ENCODE peak calls at places on chromosomes 2 and 18, in four cellular contexts. One of them, this sample, is unnamed.

GRCh38 chr2:58428286-58428552 is 187.1 kb upstream of the FANCL start:
- DNase-seq in K562: no peak
- DNase-seq in HepG2: no peak
- DNase-seq in SK-N-SH: no peak
- DNase-seq in this sample: no peak

GRCh38 chr2:156343940-156344301 is 11.4 kb upstream of the NR4A2 start:
- DNase-seq in K562: peak
- DNase-seq in HepG2: no peak
- DNase-seq in SK-N-SH: no peak
- DNase-seq in this sample: no peak

GRCh38 chr18:53553030-53553429 is 671.4 kb downstream of the MBD2 start:
- DNase-seq in K562: no peak
- DNase-seq in HepG2: no peak
- DNase-seq in SK-N-SH: no peak
- DNase-seq in this sample: no peak

GRCh38 chr2:61722311-61722710 is 131.5 kb downstream of the FAM161A start:
- DNase-seq in K562: no peak
- DNase-seq in HepG2: no peak
- DNase-seq in SK-N-SH: no peak
- DNase-seq in this sample: no peak

GRCh38 chr2:68764781-68765385 is 30.3 kb downstream of the ARHGAP25 start:
- DNase-seq in K562: no peak
- DNase-seq in HepG2: no peak
- DNase-seq in SK-N-SH: no peak
- DNase-seq in this sample: no peak

GRCh38 chr2:81481994-81482368 is 1177.4 kb upstream of the LRRTM1 start:
- DNase-seq in K562: peak
- DNase-seq in HepG2: no peak
- DNase-seq in SK-N-SH: peak
- DNase-seq in this sample: no peak

GRCh38 chr2:7083580-7084509 is 166.6 kb downstream of the RNF144A start:
- DNase-seq in K562: peak
- DNase-seq in HepG2: peak
- DNase-seq in SK-N-SH: no peak
- DNase-seq in this sample: peak

GRCh38 chr2:168436840-168437239 is 19.2 kb upstream of the CERS6 start:
- DNase-seq in K562: no peak
- DNase-seq in HepG2: no peak
- DNase-seq in SK-N-SH: no peak
- DNase-seq in this sample: no peak

GRCh38 chr2:197215988-197216979 is 94.3 kb downstream of the ANKRD44 start:
- DNase-seq in K562: no peak
- DNase-seq in HepG2: no peak
- DNase-seq in SK-N-SH: no peak
- DNase-seq in this sample: no peak

GRCh38 chr18:66993492-66993891 is 389.6 kb upstream of the CDH19 start:
- DNase-seq in K562: no peak
- DNase-seq in HepG2: peak
- DNase-seq in SK-N-SH: no peak
- DNase-seq in this sample: no peak

GRCh38 chr2:195603408-195603807 is 53.6 kb upstream of the SLC39A10 start:
- DNase-seq in K562: no peak
- DNase-seq in HepG2: no peak
- DNase-seq in SK-N-SH: no peak
- DNase-seq in this sample: no peak
- TF ChIP-seq ELF1 in K562: no peak
- TF ChIP-seq ELF1 in HepG2: no peak
- TF ChIP-seq ELF1 in SK-N-SH: no peak
- TF ChIP-seq ELF1 in this sample: no peak

GRCh38 chr2:217622205-217622621 is 380.6 kb downstream of the TNS1 start:
- DNase-seq in K562: no peak
- DNase-seq in HepG2: peak
- DNase-seq in SK-N-SH: peak
- DNase-seq in this sample: no peak
- TF ChIP-seq ELF1 in K562: no peak
- TF ChIP-seq ELF1 in HepG2: peak
- TF ChIP-seq ELF1 in SK-N-SH: no peak
- TF ChIP-seq ELF1 in this sample: no peak

DNA sequence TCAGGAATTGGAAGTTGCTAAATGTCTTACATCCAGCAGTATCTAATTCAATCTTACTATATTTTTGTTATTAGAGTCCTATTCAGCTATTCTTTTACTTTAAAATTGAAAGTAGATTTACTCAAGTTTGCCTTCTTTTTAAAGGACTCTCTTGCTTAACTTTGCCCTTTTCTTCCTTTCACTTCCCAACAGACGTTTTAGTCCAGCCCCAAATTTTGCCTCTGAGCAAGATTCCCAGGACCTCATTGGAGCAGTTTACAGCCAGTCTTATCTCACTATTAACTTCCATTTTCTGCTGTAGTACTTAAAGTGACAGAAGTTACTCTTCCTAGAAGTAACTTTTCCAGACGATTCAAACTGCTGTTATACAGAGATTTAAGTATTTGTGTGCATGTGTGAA is 1.7 kb upstream of the PRKD3 start:
- DNase-seq in K562: no peak
- DNase-seq in HepG2: no peak
- DNase-seq in SK-N-SH: no peak
- DNase-seq in this sample: no peak
- TF ChIP-seq ELF1 in K562: no peak
- TF ChIP-seq ELF1 in HepG2: no peak
- TF ChIP-seq ELF1 in SK-N-SH: peak
- TF ChIP-seq ELF1 in this sample: no peak

GRCh38 chr2:63789318-63790051 is 52.2 kb upstream of the UGP2 start:
- DNase-seq in K562: no peak
- DNase-seq in HepG2: no peak
- DNase-seq in SK-N-SH: no peak
- DNase-seq in this sample: no peak
- TF ChIP-seq ELF1 in K562: no peak
- TF ChIP-seq ELF1 in HepG2: no peak
- TF ChIP-seq ELF1 in SK-N-SH: no peak
- TF ChIP-seq ELF1 in this sample: no peak

DNA sequence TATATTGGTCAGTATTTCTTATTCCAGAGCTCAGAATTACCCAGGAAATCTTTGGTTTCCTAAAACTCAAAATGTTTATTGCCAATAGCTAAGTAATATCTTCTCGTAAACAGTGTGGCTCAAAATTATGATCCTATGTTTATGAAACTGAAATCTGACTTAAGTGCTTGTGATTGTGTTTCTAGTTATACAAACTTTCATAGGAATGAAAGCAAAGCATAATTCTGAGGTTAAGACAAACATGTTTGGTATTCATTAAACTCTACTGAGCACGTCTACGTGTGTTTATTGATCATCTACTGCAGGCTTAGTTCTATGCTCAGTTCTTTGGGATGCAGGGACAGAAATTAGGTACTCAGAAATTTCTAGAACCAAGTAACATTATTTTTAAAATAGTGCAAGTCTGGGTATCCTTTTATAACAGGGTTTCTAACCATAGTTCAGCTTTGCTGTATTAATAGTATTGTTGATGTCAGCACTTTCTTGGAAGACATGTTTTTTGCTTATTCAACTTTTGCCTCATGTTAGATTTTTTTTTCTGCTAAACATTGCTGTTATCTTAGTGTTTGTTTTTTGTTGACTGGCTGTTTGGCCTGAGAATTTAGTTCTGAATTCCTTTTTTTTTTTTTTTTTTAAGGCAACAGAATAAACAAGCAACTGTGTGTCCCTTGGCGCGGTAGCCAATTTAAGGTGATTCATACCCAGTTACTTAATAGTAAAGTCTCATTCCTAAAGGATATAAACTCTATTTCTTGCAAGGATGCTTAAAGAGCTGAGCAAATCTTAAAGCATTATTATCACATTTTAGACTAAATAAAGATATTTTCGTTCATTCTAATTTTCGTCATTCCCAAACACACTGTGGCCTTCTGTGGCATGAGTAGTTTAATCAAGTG is 31.3 kb downstream of the PTPRM start:
- DNase-seq in K562: no peak
- DNase-seq in HepG2: no peak
- DNase-seq in SK-N-SH: no peak
- DNase-seq in this sample: no peak
- TF ChIP-seq ELF1 in K562: no peak
- TF ChIP-seq ELF1 in HepG2: no peak
- TF ChIP-seq ELF1 in SK-N-SH: no peak
- TF ChIP-seq ELF1 in this sample: no peak

GRCh38 chr2:177064417-177064816 is 148.2 kb upstream of the HNRNPA3 start:
- DNase-seq in K562: no peak
- DNase-seq in HepG2: no peak
- DNase-seq in SK-N-SH: no peak
- DNase-seq in this sample: no peak
- TF ChIP-seq ELF1 in K562: no peak
- TF ChIP-seq ELF1 in HepG2: no peak
- TF ChIP-seq ELF1 in SK-N-SH: no peak
- TF ChIP-seq ELF1 in this sample: no peak

This sample was measured in HCT116.